ENCODE peak calls at places on chromosomes 6 and 20, in ten cellular contexts. I is midbrain; R is retina; S is cardiac fibroblast; U is WERI-Rb-1; A is T follicular helper cell; T is iPS-NIHi11; Y is stimulated activated CD4-positive, alpha-beta T cell treated with anti-CD3 and anti-CD28 coated beads, Interleukin-2, amount 100 ng/mL, for 48 hours; E is HEK293T; Q is ureter. K is an unnamed sample.

GRCh38 chr6:100300221-100300736 is 164.4 kb downstream of the SIM1 start:
- DNase-seq in I (no peak), R (no peak), S (peak), U (no peak), A (no peak), T (no peak), Y (no peak), E (no peak), Q (no peak), K (no peak)

GRCh38 chr6:156916108-156916801 is 139.1 kb downstream of the ARID1B start:
- DNase-seq in I (no peak), R (no peak), S (peak), U (no peak), A (no peak), T (no peak), Y (no peak), E (no peak), Q (no peak), K (no peak)

GRCh38 chr6:79947191-79948173 is at the start of gene ELOVL4:
- DNase-seq in I (peak), R (peak), S (peak), U (peak), A (peak), T (peak), Y (peak), E (peak), Q (peak), K (peak)

GRCh38 chr20:19181552-19181951 is 30.9 kb upstream of the SLC24A3 start:
- DNase-seq in I (no peak), R (no peak), S (peak), U (no peak), A (no peak), T (no peak), Y (no peak), E (no peak), Q (no peak), K (no peak)

GRCh38 chr6:72861935-72862432 is 240.1 kb downstream of the KCNQ5 start:
- DNase-seq in I (no peak), R (no peak), S (peak), U (no peak), A (no peak), T (no peak), Y (no peak), E (no peak), Q (no peak), K (no peak)

GRCh38 chr20:12966468-12967085 is 42.2 kb upstream of the SPTLC3 start:
- DNase-seq in I (peak), R (peak), S (peak), U (no peak), A (no peak), T (no peak), Y (no peak), E (no peak), Q (no peak), K (peak)

GRCh38 chr6:153602387-153602786 is 436.7 kb upstream of the OPRM1 start:
- DNase-seq in I (no peak), R (no peak), S (no peak), U (no peak), A (no peak), T (no peak), Y (no peak), E (no peak), Q (no peak), K (no peak)

GRCh38 chr20:20241966-20242365 is 125.9 kb upstream of the INSM1 start:
- DNase-seq in I (no peak), R (peak), S (no peak), U (no peak), A (no peak), T (no peak), Y (no peak), E (no peak), Q (no peak), K (no peak)

GRCh38 chr6:35589201-35589739 is 76.6 kb upstream of the TULP1 start:
- DNase-seq in I (no peak), R (no peak), S (no peak), U (peak), A (no peak), T (no peak), Y (no peak), E (no peak), Q (no peak), K (no peak)

GRCh38 chr6:127178746-127179145 is 60.3 kb downstream of the RSPO3 start:
- DNase-seq in I (no peak), R (no peak), S (peak), U (no peak), A (no peak), T (no peak), Y (no peak), E (no peak), Q (no peak), K (no peak)

GRCh38 chr20:64131406-64131805 is 24.0 kb upstream of the NPBWR2 start:
- DNase-seq in I (no peak), R (no peak), S (peak), U (peak), A (no peak), T (peak), Y (no peak), E (no peak), Q (no peak), K (peak)

GRCh38 chr6:152746172-152746553 is 4.4 kb upstream of the VIP start:
- DNase-seq in I (no peak), R (no peak), S (peak), U (no peak), A (no peak), T (no peak), Y (no peak), E (no peak), Q (no peak), K (no peak)

GRCh38 chr20:62651285-62652021 is 9.2 kb downstream of the SLCO4A1 start:
- DNase-seq in I (no peak), R (no peak), S (no peak), U (no peak), A (peak), T (no peak), Y (peak), E (no peak), Q (peak), K (peak)

GRCh38 chr6:1950631-1951030 is 294.8 kb downstream of the GMDS start:
- DNase-seq in I (no peak), R (no peak), S (no peak), U (no peak), A (no peak), T (no peak), Y (no peak), E (no peak), Q (no peak), K (peak)

GRCh38 chr6:132130530-132131298 is 179.5 kb upstream of the CCN2 start:
- DNase-seq in I (no peak), R (no peak), S (peak), U (no peak), A (no peak), T (no peak), Y (no peak), E (no peak), Q (peak), K (no peak)

GRCh38 chr20:7637184-7637583 is 303.1 kb downstream of the HAO1 start:
- DNase-seq in I (no peak), R (no peak), S (peak), U (no peak), A (no peak), T (no peak), Y (no peak), E (no peak), Q (no peak), K (no peak)

GRCh38 chr20:6000851-6001250 is 50.4 kb downstream of the MCM8 start:
- DNase-seq in I (no peak), R (no peak), S (no peak), U (no peak), A (no peak), T (no peak), Y (no peak), E (no peak), Q (no peak), K (no peak)

GRCh38 chr6:159899994-159900745 is 9.4 kb downstream of the MAS1 start:
- DNase-seq in I (no peak), R (no peak), S (peak), U (no peak), A (no peak), T (no peak), Y (no peak), E (no peak), Q (no peak), K (no peak)

GRCh38 chr6:76861403-76861802 is 601.9 kb downstream of the HTR1B start:
- DNase-seq in I (no peak), R (no peak), S (peak), U (peak), A (no peak), T (peak), Y (no peak), E (peak), Q (no peak), K (peak)

GRCh38 chr20:26169506-26169905 is 472.9 kb upstream of the ZNF337 start:
- DNase-seq in I (no peak), R (no peak), S (peak), U (no peak), A (no peak), T (no peak), Y (no peak), E (no peak), Q (no peak), K (no peak)

GRCh38 chr6:9397981-9398559 is 962.7 kb upstream of the SLC35B3 start:
- DNase-seq in I (no peak), R (peak), S (no peak), U (peak), A (no peak), T (no peak), Y (no peak), E (no peak), Q (no peak), K (peak)

GRCh38 chr6:108492131-108492766 is 68.5 kb upstream of the FOXO3 start:
- DNase-seq in I (peak), R (peak), S (peak), U (peak), A (no peak), T (peak), Y (no peak), E (peak), Q (no peak), K (peak)

GRCh38 chr6:145380186-145380585 is 355.1 kb downstream of the EPM2A start:
- DNase-seq in I (no peak), R (no peak), S (no peak), U (no peak), A (no peak), T (no peak), Y (no peak), E (no peak), Q (no peak), K (no peak)